ENCODE peak calls at places on chromosomes 11 and 22, in eight cellular contexts. S is SHP77; V is NCI-H524 treated with DMSO at 0.1 percent for 48 hours; A is hypothalamus; L is NCI-H1417; T is fibroblast of villous mesenchyme; X is activated CD4-positive, alpha-beta T cell treated with anti-CD3 and anti-CD28 coated beads, Interleukin-2, amount 50 U/mL, for 1 hour; Z is central memory CD4-positive, alpha-beta T cell. D is an unnamed sample.

GRCh38 chr11:83815736-83816135 is 529.6 kb upstream of the CCDC90B start:
- DNase-seq in S (no peak), V (no peak), A (no peak), L (no peak), T (no peak), X (no peak), Z (no peak), D (no peak)

GRCh38 chr22:49037701-49038245 is 789.9 kb downstream of the BRD1 start:
- DNase-seq in S (no peak), V (no peak), A (no peak), L (no peak), T (no peak), X (no peak), Z (no peak), D (no peak)

GRCh38 chr22:28229566-28230483 is 310.8 kb upstream of the PITPNB start:
- DNase-seq in S (no peak), V (no peak), A (no peak), L (no peak), T (peak; percentile 30), X (no peak), Z (no peak), D (no peak)

GRCh38 chr11:75241906-75242644 is 1.5 kb downstream of the TPBGL start:
- DNase-seq in S (no peak), V (no peak), A (no peak), L (no peak), T (no peak), X (no peak), Z (no peak), D (no peak)

GRCh38 chr11:61551630-61552029 is 29.2 kb downstream of the SYT7 start:
- DNase-seq in S (no peak), V (no peak), A (no peak), L (no peak), T (no peak), X (no peak), Z (no peak), D (peak; percentile 70)

GRCh38 chr11:32259641-32260081 is 168.8 kb downstream of the RCN1 start:
- DNase-seq in S (no peak), V (peak; percentile 90), A (no peak), L (peak; percentile 16), T (peak; percentile 78), X (no peak), Z (no peak), D (no peak)

GRCh38 chr11:18329196-18329870 is 7.0 kb downstream of the GTF2H1 start:
- DNase-seq in S (no peak), V (no peak), A (no peak), L (no peak), T (no peak), X (no peak), Z (no peak), D (no peak)

GRCh38 chr22:47622541-47622940 is 860.1 kb downstream of the TBC1D22A start:
- DNase-seq in S (no peak), V (no peak), A (no peak), L (no peak), T (no peak), X (no peak), Z (no peak), D (no peak)

GRCh38 chr22:22901578-22902218 is 14.1 kb downstream of the IGLL5 start:
- DNase-seq in S (no peak), V (no peak), A (no peak), L (no peak), T (no peak), X (no peak), Z (no peak), D (no peak)

GRCh38 chr22:42792909-42793847 is 63.9 kb downstream of the ARFGAP3 start:
- DNase-seq in S (no peak), V (no peak), A (no peak), L (no peak), T (no peak), X (no peak), Z (no peak), D (no peak)

GRCh38 chr11:7088921-7089320 is at the start of gene RBMXL2:
- DNase-seq in S (no peak), V (no peak), A (no peak), L (no peak), T (no peak), X (no peak), Z (no peak), D (no peak)

D was measured in SJSA1.